ENCODE peak calls at places on chromosomes 5 and 9, in six cellular contexts. S is stimulated activated naive CD8-positive, alpha-beta T cell treated with anti-CD3 and anti-CD28 coated beads, Interleukin-15, amount 100 ng/mL, for 72 hours; B is left lobe of liver; W is activated gamma-delta T cell treated with Interleukin-2 at 50 U/mL for 16 hours; A is posterior cingulate gyrus; M is Right ventricle myocardium superior. Y is an unnamed sample.

GRCh38 chr9:108580021-108580439 is 275.8 kb downstream of the ACTL7B start:
- DNase-seq in M (no peak), A (no peak), S (no peak), W (no peak), B (no peak), Y (no peak)

GRCh38 chr9:100440071-100440470 is 13.1 kb downstream of the MSANTD3 start:
- DNase-seq in A (no peak), S (no peak), M (no peak), B (no peak), W (no peak), Y (no peak)

GRCh38 chr9:83536332-83536731 is 1.9 kb downstream of the FRMD3 start:
- DNase-seq in W (no peak), B (no peak), S (no peak), M (no peak), A (no peak), Y (no peak)

GRCh38 chr9:99180662-99181061 is 41.1 kb downstream of the ALG2 start:
- DNase-seq in B (no peak), M (no peak), W (no peak), A (no peak), S (peak; percentile 30), Y (no peak)

GRCh38 chr9:98639133-98639532 is 69.6 kb downstream of the GABBR2 start:
- DNase-seq in B (no peak), S (no peak), W (no peak), A (no peak), M (no peak), Y (no peak)

GRCh38 chr5:92106808-92107207 is 723.7 kb upstream of the ARRDC3 start:
- DNase-seq in B (no peak), W (no peak), A (no peak), S (no peak), M (no peak), Y (no peak)

GRCh38 chr5:109826426-109826825 is 136.7 kb downstream of the MAN2A1 start:
- DNase-seq in B (no peak), W (no peak), S (no peak), A (no peak), M (no peak), Y (no peak)

GRCh38 chr9:133133680-133134418 is 12.8 kb upstream of the RALGDS start:
- DNase-seq in M (peak; percentile 93), S (peak; percentile 94), W (peak; percentile 89), A (peak; percentile 59), B (peak; percentile 74), Y (peak; percentile 92)

GRCh38 chr5:128213340-128213739 is 129.8 kb downstream of the SLC12A2 start:
- DNase-seq in M (no peak), B (no peak), A (no peak), S (peak; percentile 31), W (no peak), Y (no peak)

GRCh38 chr5:167867281-167867680 is 424.2 kb upstream of the WWC1 start:
- DNase-seq in S (no peak), M (no peak), B (no peak), A (no peak), W (no peak), Y (no peak)

GRCh38 chr9:89153618-89154017 is 25.0 kb downstream of the SHC3 start:
- DNase-seq in A (no peak), B (no peak), W (no peak), M (no peak), S (no peak), Y (no peak)

GRCh38 chr5:150057996-150058395 is 28.4 kb downstream of the CSF1R start:
- DNase-seq in S (no peak), B (no peak), W (no peak), A (no peak), M (no peak), Y (no peak)